ENCODE peak calls at places on chromosomes 4 and X, in seven cellular contexts. One of them, this sample, is unnamed.

GRCh38 chr4:68342139-68342538 is 7.8 kb downstream of the YTHDC1 start:
- DNase-seq in IMR-90: peak
- DNase-seq in tibial nerve: no peak
- DNase-seq in breast epithelium: no peak
- DNase-seq in stomach: no peak
- DNase-seq in ovary: no peak
- DNase-seq in spleen: no peak
- DNase-seq in this sample: no peak

GRCh38 chr4:168610911-168611530 is 114.2 kb downstream of the PALLD start:
- DNase-seq in IMR-90: peak
- DNase-seq in tibial nerve: no peak
- DNase-seq in breast epithelium: no peak
- DNase-seq in stomach: no peak
- DNase-seq in ovary: no peak
- DNase-seq in spleen: no peak
- DNase-seq in this sample: no peak

GRCh38 chrX:115378471-115378870 is 89.0 kb downstream of the LUZP4 start:
- DNase-seq in IMR-90: peak
- DNase-seq in tibial nerve: no peak
- DNase-seq in breast epithelium: no peak
- DNase-seq in stomach: no peak
- DNase-seq in ovary: no peak
- DNase-seq in spleen: no peak
- DNase-seq in this sample: no peak

GRCh38 chrX:45745479-45745878 is 544.8 kb upstream of the DIPK2B start:
- DNase-seq in IMR-90: no peak
- DNase-seq in tibial nerve: no peak
- DNase-seq in breast epithelium: no peak
- DNase-seq in stomach: no peak
- DNase-seq in ovary: no peak
- DNase-seq in spleen: no peak
- DNase-seq in this sample: no peak

GRCh38 chrX:106401965-106402559 is 209.7 kb upstream of the RADX start:
- DNase-seq in IMR-90: no peak
- DNase-seq in tibial nerve: no peak
- DNase-seq in breast epithelium: no peak
- DNase-seq in stomach: no peak
- DNase-seq in ovary: no peak
- DNase-seq in spleen: no peak
- DNase-seq in this sample: no peak

GRCh38 chr4:122765702-122766352 is 33.3 kb downstream of the BBS12 start:
- DNase-seq in IMR-90: peak
- DNase-seq in tibial nerve: no peak
- DNase-seq in breast epithelium: no peak
- DNase-seq in stomach: no peak
- DNase-seq in ovary: no peak
- DNase-seq in spleen: no peak
- DNase-seq in this sample: no peak

GRCh38 chr4:87545052-87545451 is 15.9 kb upstream of the SPARCL1 start:
- DNase-seq in IMR-90: no peak
- DNase-seq in tibial nerve: no peak
- DNase-seq in breast epithelium: no peak
- DNase-seq in stomach: no peak
- DNase-seq in ovary: no peak
- DNase-seq in spleen: no peak
- DNase-seq in this sample: no peak

GRCh38 chr4:26916195-26916594 is 55.6 kb downstream of the STIM2 start:
- DNase-seq in IMR-90: peak
- DNase-seq in tibial nerve: no peak
- DNase-seq in breast epithelium: no peak
- DNase-seq in stomach: no peak
- DNase-seq in ovary: no peak
- DNase-seq in spleen: no peak
- DNase-seq in this sample: no peak

GRCh38 chr4:37597019-37597418 is 89.2 kb downstream of the RELL1 start:
- DNase-seq in IMR-90: no peak
- DNase-seq in tibial nerve: no peak
- DNase-seq in breast epithelium: no peak
- DNase-seq in stomach: no peak
- DNase-seq in ovary: no peak
- DNase-seq in spleen: no peak
- DNase-seq in this sample: no peak

GRCh38 chr4:122621010-122621616 is at the start of gene IL21:
- DNase-seq in IMR-90: no peak
- DNase-seq in tibial nerve: no peak
- DNase-seq in breast epithelium: no peak
- DNase-seq in stomach: no peak
- DNase-seq in ovary: no peak
- DNase-seq in spleen: no peak
- DNase-seq in this sample: no peak

GRCh38 chr4:76716658-76717057 is 181.3 kb downstream of the SOWAHB start:
- DNase-seq in IMR-90: no peak
- DNase-seq in tibial nerve: no peak
- DNase-seq in breast epithelium: no peak
- DNase-seq in stomach: no peak
- DNase-seq in ovary: no peak
- DNase-seq in spleen: no peak
- DNase-seq in this sample: no peak

GRCh38 chr4:6673660-6674499 is 19.8 kb upstream of the S100P start:
- DNase-seq in IMR-90: peak
- DNase-seq in tibial nerve: peak
- DNase-seq in breast epithelium: peak
- DNase-seq in stomach: peak
- DNase-seq in ovary: peak
- DNase-seq in spleen: peak
- DNase-seq in this sample: peak

GRCh38 chr4:164894725-164895124 is 17.7 kb downstream of the APELA start:
- DNase-seq in IMR-90: no peak
- DNase-seq in tibial nerve: no peak
- DNase-seq in breast epithelium: no peak
- DNase-seq in stomach: no peak
- DNase-seq in ovary: no peak
- DNase-seq in spleen: no peak
- DNase-seq in this sample: no peak

GRCh38 chrX:77771601-77772000 is 14.4 kb downstream of the ATRX start:
- DNase-seq in IMR-90: no peak
- DNase-seq in tibial nerve: no peak
- DNase-seq in breast epithelium: no peak
- DNase-seq in stomach: no peak
- DNase-seq in ovary: no peak
- DNase-seq in spleen: no peak
- DNase-seq in this sample: no peak

GRCh38 chrX:96719161-96719875 is 34.7 kb downstream of the DIAPH2 start:
- DNase-seq in IMR-90: no peak
- DNase-seq in tibial nerve: no peak
- DNase-seq in breast epithelium: no peak
- DNase-seq in stomach: no peak
- DNase-seq in ovary: no peak
- DNase-seq in spleen: no peak
- DNase-seq in this sample: no peak

GRCh38 chrX:110143454-110144210 is 140.7 kb downstream of the TMEM164 start:
- DNase-seq in IMR-90: no peak
- DNase-seq in tibial nerve: no peak
- DNase-seq in breast epithelium: no peak
- DNase-seq in stomach: no peak
- DNase-seq in ovary: no peak
- DNase-seq in spleen: no peak
- DNase-seq in this sample: no peak

GRCh38 chr4:67250497-67250896 is 294.8 kb downstream of the CENPC start:
- DNase-seq in IMR-90: no peak
- DNase-seq in tibial nerve: no peak
- DNase-seq in breast epithelium: no peak
- DNase-seq in stomach: no peak
- DNase-seq in ovary: no peak
- DNase-seq in spleen: no peak
- DNase-seq in this sample: no peak

DNA sequence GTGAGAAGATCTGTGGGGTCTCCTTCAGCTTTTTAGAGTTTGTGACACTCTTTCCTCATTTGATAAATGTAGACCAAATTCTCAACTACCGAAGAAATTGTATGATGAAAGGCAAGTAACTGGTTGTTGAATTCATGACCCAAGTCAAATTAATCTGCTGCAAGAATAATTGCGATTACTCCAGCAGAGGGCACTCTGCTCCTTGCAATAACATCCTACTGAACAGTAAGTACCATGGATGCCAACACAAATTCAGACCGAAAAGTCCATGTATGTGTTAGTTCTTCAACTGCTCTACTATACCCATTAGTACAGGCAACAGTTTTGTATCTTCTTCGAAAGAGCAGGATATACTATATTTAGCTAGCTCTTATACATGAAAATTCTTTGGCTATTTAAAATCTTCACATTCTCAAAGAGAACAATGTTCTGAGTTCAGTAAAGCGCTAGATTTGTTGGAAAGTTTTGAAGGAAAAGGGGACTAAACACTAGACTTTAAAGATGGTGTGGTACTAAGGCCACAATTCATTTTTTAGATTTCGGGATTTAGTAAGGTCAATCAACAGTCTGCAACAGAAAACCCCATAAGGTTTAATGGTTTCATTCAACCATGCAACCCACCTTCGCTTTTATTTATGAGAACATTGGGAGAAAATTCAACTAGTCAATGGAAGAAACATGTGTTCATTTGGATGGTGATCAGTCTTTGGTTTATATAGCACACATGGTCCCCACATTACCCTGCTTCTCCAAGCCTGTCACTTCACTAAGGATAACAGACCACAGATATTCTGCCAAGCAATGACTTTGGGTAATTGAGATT is 105.4 kb upstream of the TBC1D9 start:
- DNase-seq in IMR-90: peak
- DNase-seq in tibial nerve: peak
- DNase-seq in breast epithelium: no peak
- DNase-seq in stomach: peak
- DNase-seq in ovary: peak
- DNase-seq in spleen: no peak
- DNase-seq in this sample: peak
- TF ChIP-seq POLR2A in IMR-90: peak
- TF ChIP-seq POLR2A in tibial nerve: no peak
- TF ChIP-seq POLR2A in breast epithelium: no peak
- TF ChIP-seq POLR2A in stomach: no peak
- TF ChIP-seq POLR2A in ovary: no peak
- TF ChIP-seq POLR2A in spleen: no peak
- TF ChIP-seq POLR2A in this sample: no peak

DNA sequence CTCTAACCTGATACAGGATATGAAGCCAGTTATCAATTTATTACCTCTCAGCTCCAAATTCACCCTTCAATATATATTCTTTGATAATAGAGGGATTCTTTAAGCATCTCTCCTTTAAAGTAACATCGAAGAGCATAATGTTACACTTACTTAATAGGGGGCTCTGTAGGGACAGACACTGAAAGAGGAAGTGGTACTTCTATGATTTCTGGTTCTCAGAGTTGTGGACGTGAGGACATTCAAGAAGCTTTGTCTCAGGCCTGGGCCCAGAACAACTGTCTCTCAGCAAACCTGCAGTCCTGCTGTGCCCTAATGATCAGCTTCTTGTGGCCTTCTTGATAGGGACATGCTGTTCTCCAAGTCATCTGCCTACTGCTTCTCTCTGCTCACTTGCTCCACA is 4.2 kb upstream of the ZXDB start:
- DNase-seq in IMR-90: no peak
- DNase-seq in tibial nerve: no peak
- DNase-seq in breast epithelium: no peak
- DNase-seq in stomach: no peak
- DNase-seq in ovary: no peak
- DNase-seq in spleen: no peak
- DNase-seq in this sample: no peak
- TF ChIP-seq POLR2A in IMR-90: no peak
- TF ChIP-seq POLR2A in tibial nerve: no peak
- TF ChIP-seq POLR2A in breast epithelium: no peak
- TF ChIP-seq POLR2A in stomach: no peak
- TF ChIP-seq POLR2A in ovary: no peak
- TF ChIP-seq POLR2A in spleen: no peak
- TF ChIP-seq POLR2A in this sample: no peak

GRCh38 chrX:108126661-108127060 is 35.1 kb downstream of the ATG4A start:
- DNase-seq in IMR-90: peak
- DNase-seq in tibial nerve: no peak
- DNase-seq in breast epithelium: no peak
- DNase-seq in stomach: no peak
- DNase-seq in ovary: no peak
- DNase-seq in spleen: no peak
- DNase-seq in this sample: no peak

GRCh38 chrX:108134724-108135123 is 43.1 kb downstream of the ATG4A start:
- DNase-seq in IMR-90: no peak
- DNase-seq in tibial nerve: no peak
- DNase-seq in breast epithelium: no peak
- DNase-seq in stomach: no peak
- DNase-seq in ovary: no peak
- DNase-seq in spleen: no peak
- DNase-seq in this sample: no peak

GRCh38 chrX:108130889-108131288 is 39.3 kb downstream of the ATG4A start:
- DNase-seq in IMR-90: no peak
- DNase-seq in tibial nerve: no peak
- DNase-seq in breast epithelium: no peak
- DNase-seq in stomach: no peak
- DNase-seq in ovary: no peak
- DNase-seq in spleen: no peak
- DNase-seq in this sample: no peak

GRCh38 chrX:108132034-108132433 is 40.5 kb downstream of the ATG4A start:
- DNase-seq in IMR-90: no peak
- DNase-seq in tibial nerve: no peak
- DNase-seq in breast epithelium: no peak
- DNase-seq in stomach: no peak
- DNase-seq in ovary: no peak
- DNase-seq in spleen: no peak
- DNase-seq in this sample: no peak

GRCh38 chrX:108131471-108131870 is 39.9 kb downstream of the ATG4A start:
- DNase-seq in IMR-90: peak
- DNase-seq in tibial nerve: no peak
- DNase-seq in breast epithelium: no peak
- DNase-seq in stomach: no peak
- DNase-seq in ovary: no peak
- DNase-seq in spleen: no peak
- DNase-seq in this sample: peak
- TF ChIP-seq POLR2A in IMR-90: no peak
- TF ChIP-seq POLR2A in tibial nerve: no peak
- TF ChIP-seq POLR2A in breast epithelium: no peak
- TF ChIP-seq POLR2A in stomach: no peak
- TF ChIP-seq POLR2A in ovary: no peak
- TF ChIP-seq POLR2A in spleen: no peak
- TF ChIP-seq POLR2A in this sample: no peak

GRCh38 chrX:119816300-119816699 is 24.9 kb upstream of the RPL39 start:
- DNase-seq in IMR-90: no peak
- DNase-seq in tibial nerve: no peak
- DNase-seq in breast epithelium: no peak
- DNase-seq in stomach: no peak
- DNase-seq in ovary: no peak
- DNase-seq in spleen: no peak
- DNase-seq in this sample: no peak
- TF ChIP-seq POLR2A in IMR-90: no peak
- TF ChIP-seq POLR2A in tibial nerve: no peak
- TF ChIP-seq POLR2A in breast epithelium: no peak
- TF ChIP-seq POLR2A in stomach: no peak
- TF ChIP-seq POLR2A in ovary: no peak
- TF ChIP-seq POLR2A in spleen: no peak
- TF ChIP-seq POLR2A in this sample: no peak